ENCODE peak calls at places on chromosome 11, in four cellular contexts. One of them, this sample, is unnamed.

GRCh38 chr11:17343907-17344306 is 7.7 kb upstream of the NCR3LG1 start:
- DNase-seq in HepG2: no peak
- DNase-seq in K562: no peak
- DNase-seq in GM12878: no peak
- DNase-seq in this sample: no peak

GRCh38 chr11:28107726-28108618 is at the start of the genes KIF18A and METTL15:
- DNase-seq in HepG2: peak
- DNase-seq in K562: peak
- DNase-seq in GM12878: peak
- DNase-seq in this sample: peak

GRCh38 chr11:96114178-96115070 is 190.5 kb upstream of the MTMR2 start:
- DNase-seq in HepG2: peak
- DNase-seq in K562: no peak
- DNase-seq in GM12878: no peak
- DNase-seq in this sample: no peak

GRCh38 chr11:29448246-29448877 is 568.5 kb downstream of the KCNA4 start:
- DNase-seq in HepG2: no peak
- DNase-seq in K562: no peak
- DNase-seq in GM12878: no peak
- DNase-seq in this sample: peak

GRCh38 chr11:17563248-17563647 is 16.2 kb downstream of the OTOG start:
- DNase-seq in HepG2: no peak
- DNase-seq in K562: no peak
- DNase-seq in GM12878: no peak
- DNase-seq in this sample: peak

GRCh38 chr11:57645716-57646085 is 4.0 kb downstream of the YPEL4 start:
- DNase-seq in HepG2: no peak
- DNase-seq in K562: no peak
- DNase-seq in GM12878: no peak
- DNase-seq in this sample: no peak

GRCh38 chr11:64855596-64856304 is 11.3 kb upstream of the CDC42BPG start:
- DNase-seq in HepG2: no peak
- DNase-seq in K562: no peak
- DNase-seq in GM12878: no peak
- DNase-seq in this sample: no peak

GRCh38 chr11:87743002-87743401 is 432.2 kb downstream of the RAB38 start:
- DNase-seq in HepG2: no peak
- DNase-seq in K562: no peak
- DNase-seq in GM12878: no peak
- DNase-seq in this sample: no peak

GRCh38 chr11:40882301-40882700 is 577.2 kb downstream of the LRRC4C start:
- DNase-seq in HepG2: no peak
- DNase-seq in K562: no peak
- DNase-seq in GM12878: no peak
- DNase-seq in this sample: no peak

GRCh38 chr11:105968021-105968697 is 53.9 kb downstream of the MSANTD4 start:
- DNase-seq in HepG2: no peak
- DNase-seq in K562: no peak
- DNase-seq in GM12878: no peak
- DNase-seq in this sample: no peak

GRCh38 chr11:130486981-130487380 is 38.5 kb downstream of the ADAMTS15 start:
- DNase-seq in HepG2: no peak
- DNase-seq in K562: no peak
- DNase-seq in GM12878: no peak
- DNase-seq in this sample: no peak

GRCh38 chr11:73072935-73073481 is 69.1 kb downstream of the FCHSD2 start:
- DNase-seq in HepG2: no peak
- DNase-seq in K562: no peak
- DNase-seq in GM12878: peak
- DNase-seq in this sample: no peak

GRCh38 chr11:76077575-76078150 is 128.6 kb downstream of the WNT11 start:
- DNase-seq in HepG2: no peak
- DNase-seq in K562: no peak
- DNase-seq in GM12878: no peak
- DNase-seq in this sample: no peak

GRCh38 chr11:10409207-10409661 is 45.8 kb upstream of the AMPD3 start:
- DNase-seq in HepG2: peak
- DNase-seq in K562: no peak
- DNase-seq in GM12878: no peak
- DNase-seq in this sample: no peak

GRCh38 chr11:6475936-6476335 is 2.2 kb upstream of the TRIM3 start:
- DNase-seq in HepG2: peak
- DNase-seq in K562: no peak
- DNase-seq in GM12878: no peak
- DNase-seq in this sample: no peak
- TF ChIP-seq FOXK2 in HepG2: no peak
- TF ChIP-seq FOXK2 in K562: no peak
- TF ChIP-seq FOXK2 in GM12878: no peak
- TF ChIP-seq FOXK2 in this sample: no peak

GRCh38 chr11:8671242-8671641 is 11.2 kb downstream of the TRIM66 start:
- DNase-seq in HepG2: no peak
- DNase-seq in K562: no peak
- DNase-seq in GM12878: no peak
- DNase-seq in this sample: no peak

GRCh38 chr11:8676458-8676857 is 6.0 kb downstream of the TRIM66 start:
- DNase-seq in HepG2: no peak
- DNase-seq in K562: no peak
- DNase-seq in GM12878: no peak
- DNase-seq in this sample: no peak

GRCh38 chr11:8674859-8675258 is 7.6 kb downstream of the TRIM66 start:
- DNase-seq in HepG2: no peak
- DNase-seq in K562: no peak
- DNase-seq in GM12878: no peak
- DNase-seq in this sample: no peak

GRCh38 chr11:8672346-8672745 is 10.1 kb downstream of the TRIM66 start:
- DNase-seq in HepG2: no peak
- DNase-seq in K562: no peak
- DNase-seq in GM12878: no peak
- DNase-seq in this sample: no peak

DNA sequence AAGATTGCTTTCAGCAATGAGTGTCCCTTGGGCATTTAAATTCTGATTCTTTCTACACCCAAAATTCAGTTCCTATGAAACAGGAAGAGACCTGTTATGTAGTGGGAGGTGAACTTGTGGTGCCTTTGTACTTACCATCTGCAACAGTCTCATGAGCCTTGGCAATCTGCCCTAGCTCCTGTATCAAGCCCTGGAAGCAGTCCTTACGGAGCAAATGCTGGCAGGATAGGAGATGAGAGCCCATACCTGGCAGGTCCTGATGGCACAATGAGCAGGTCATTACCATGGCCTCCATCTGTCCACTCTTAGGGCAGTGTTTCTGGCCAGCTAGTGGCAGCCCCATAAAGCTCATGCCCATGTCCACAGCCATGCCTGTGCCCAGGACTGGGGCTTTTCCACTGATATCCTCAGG is 10.8 kb downstream of the TRIM66 start:
- DNase-seq in HepG2: no peak
- DNase-seq in K562: no peak
- DNase-seq in GM12878: no peak
- DNase-seq in this sample: no peak
- TF ChIP-seq FOXK2 in HepG2: no peak
- TF ChIP-seq FOXK2 in K562: no peak
- TF ChIP-seq FOXK2 in GM12878: no peak
- TF ChIP-seq FOXK2 in this sample: no peak

GRCh38 chr11:503179-503981 is 3.7 kb downstream of the RNH1 start:
- DNase-seq in HepG2: no peak
- DNase-seq in K562: peak
- DNase-seq in GM12878: peak
- DNase-seq in this sample: no peak
- TF ChIP-seq FOXK2 in HepG2: no peak
- TF ChIP-seq FOXK2 in K562: no peak
- TF ChIP-seq FOXK2 in GM12878: no peak
- TF ChIP-seq FOXK2 in this sample: no peak

DNA sequence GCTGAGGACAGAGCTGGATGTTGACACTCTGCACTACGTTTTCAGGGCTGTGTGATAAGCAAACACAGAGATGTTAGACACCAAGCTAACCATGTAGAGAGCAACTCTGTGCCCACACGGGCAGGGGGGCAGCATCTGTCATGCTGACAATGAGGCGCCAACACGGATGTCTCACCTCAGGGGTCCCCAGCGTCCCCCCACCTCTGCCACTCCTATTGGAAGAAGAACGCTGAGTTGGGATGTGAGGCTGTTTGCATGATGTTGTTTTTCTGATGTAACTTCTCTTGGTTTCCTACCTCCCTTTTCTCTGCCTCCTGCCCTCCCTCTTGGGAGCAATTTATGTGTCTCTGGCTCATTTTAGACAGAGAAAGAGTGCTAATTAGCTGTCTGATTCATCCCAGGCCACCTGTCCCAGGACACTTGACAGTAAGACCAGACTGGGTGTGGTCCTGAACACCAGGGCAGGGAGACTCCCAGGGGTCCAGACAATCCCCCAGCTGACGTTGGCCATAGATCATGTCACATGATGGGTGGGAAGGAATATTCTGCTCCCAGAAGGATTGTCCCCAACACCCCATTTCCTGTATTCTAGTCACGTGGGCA is 89.2 kb upstream of the NCAM1 start:
- DNase-seq in HepG2: no peak
- DNase-seq in K562: no peak
- DNase-seq in GM12878: no peak
- DNase-seq in this sample: no peak
- TF ChIP-seq FOXK2 in HepG2: no peak
- TF ChIP-seq FOXK2 in K562: no peak
- TF ChIP-seq FOXK2 in GM12878: no peak
- TF ChIP-seq FOXK2 in this sample: no peak

GRCh38 chr11:14873632-14874031 is 18.4 kb downstream of the CYP2R1 start:
- DNase-seq in HepG2: no peak
- DNase-seq in K562: no peak
- DNase-seq in GM12878: no peak
- DNase-seq in this sample: no peak

GRCh38 chr11:14872032-14872431 is 20.0 kb downstream of the CYP2R1 start:
- DNase-seq in HepG2: no peak
- DNase-seq in K562: no peak
- DNase-seq in GM12878: no peak
- DNase-seq in this sample: no peak

GRCh38 chr11:14875163-14875562 is 16.9 kb downstream of the CYP2R1 start:
- DNase-seq in HepG2: no peak
- DNase-seq in K562: no peak
- DNase-seq in GM12878: no peak
- DNase-seq in this sample: no peak
- TF ChIP-seq FOXK2 in HepG2: no peak
- TF ChIP-seq FOXK2 in K562: no peak
- TF ChIP-seq FOXK2 in GM12878: no peak
- TF ChIP-seq FOXK2 in this sample: no peak

This sample was measured in HEK293T.